ENCODE peak calls at places on chromosomes 2 and 18, in five cellular contexts. C is ovary, V is transverse colon, W is breast epithelium, P is spleen. Q is an unnamed sample. For H3K36me3, the result is how much of the 10 kb centered on the place peaks cover.

GRCh38 chr18:6431659-6432318 is 17.1 kb upstream of the L3MBTL4 start:
- DNase-seq in C (no peak), V (no peak), W (no peak), P (no peak), Q (peak)

GRCh38 chr2:207676827-207677354 is 34.5 kb upstream of the CCNYL1 start:
- DNase-seq in C (no peak), V (no peak), W (no peak), P (no peak), Q (no peak)

GRCh38 chr18:13036622-13037320 is 45.6 kb downstream of the CEP192 start:
- DNase-seq in C (no peak), V (no peak), W (no peak), P (no peak), Q (no peak)

GRCh38 chr2:182447843-182448242 is 21.0 kb upstream of the PDE1A start:
- DNase-seq in C (no peak), V (no peak), W (no peak), P (no peak), Q (no peak)

GRCh38 chr18:76493213-76494107 is 1.6 kb downstream of the ZNF516 start:
- DNase-seq in C (peak), V (no peak), W (no peak), P (no peak), Q (no peak)

GRCh38 chr2:125267683-125268082 is 1242.6 kb downstream of the CNTNAP5 start:
- DNase-seq in C (no peak), V (no peak), W (no peak), P (no peak), Q (no peak)

GRCh38 chr2:196249860-196250259 is 78.5 kb upstream of the STK17B start:
- DNase-seq in C (no peak), V (peak), W (no peak), P (no peak), Q (no peak)

GRCh38 chr2:32095671-32096070 is 32.3 kb downstream of the SPAST start:
- DNase-seq in C (no peak), V (no peak), W (no peak), P (no peak), Q (no peak)

GRCh38 chr2:42089340-42089925 is 41.6 kb downstream of the PKDCC start:
- DNase-seq in C (peak), V (peak), W (no peak), P (peak), Q (peak)

GRCh38 chr18:48709371-48709770 is 170.5 kb downstream of the CTIF start:
- DNase-seq in C (no peak), V (no peak), W (no peak), P (no peak), Q (no peak)

GRCh38 chr2:237920673-237921072 is 46.1 kb upstream of the UBE2F start:
- DNase-seq in C (peak), V (no peak), W (no peak), P (peak), Q (no peak)

GRCh38 chr2:240369725-240370585 is 65.5 kb upstream of the GPC1 start:
- DNase-seq in C (peak), V (peak), W (no peak), P (no peak), Q (no peak)

GRCh38 chr2:182816856-182817255 is 49.6 kb downstream of the FRZB start:
- DNase-seq in C (no peak), V (no peak), W (no peak), P (no peak), Q (no peak)

GRCh38 chr2:60227014-60227413 is 326.4 kb downstream of the BCL11A start:
- DNase-seq in C (no peak), V (no peak), W (no peak), P (no peak), Q (no peak)

GRCh38 chr2:43203373-43203772 is 23.0 kb downstream of the ZFP36L2 start:
- DNase-seq in C (no peak), V (no peak), W (no peak), P (no peak), Q (no peak)

GRCh38 chr18:79678665-79679551 is 695 bp upstream of the CTDP1 start:
- DNase-seq in C (peak), V (peak), W (peak), P (peak), Q (peak)

GRCh38 chr2:44772131-44772530 is 169.4 kb upstream of the SIX3 start:
- DNase-seq in C (no peak), V (no peak), W (no peak), P (no peak), Q (no peak)

GRCh38 chr2:232473467-232473890 is 14.2 kb downstream of the ECEL1 start:
- DNase-seq in C (no peak), V (no peak), W (no peak), P (no peak), Q (no peak)

GRCh38 chr18:24273596-24273995 is 124.0 kb downstream of the OSBPL1A start:
- DNase-seq in C (no peak), V (peak), W (no peak), P (no peak), Q (no peak)

GRCh38 chr2:21103274-21103891 is 20.4 kb upstream of the TDRD15 start:
- DNase-seq in C (no peak), V (no peak), W (no peak), P (no peak), Q (no peak)

GRCh38 chr2:241271641-241272297 is 43.7 kb downstream of the HDLBP start:
- DNase-seq in C (peak), V (peak), W (peak), P (peak), Q (peak)

GRCh38 chr18:37412757-37413156 is 152.8 kb downstream of the CELF4 start:
- DNase-seq in C (no peak), V (no peak), W (no peak), P (no peak), Q (no peak)

GRCh38 chr2:69723791-69724190 is 18.1 kb upstream of the ANXA4 start:
- DNase-seq in C (no peak), V (no peak), W (no peak), P (no peak), Q (no peak)

GRCh38 chr18:6653880-6654279 is 75.6 kb upstream of the ARHGAP28 start:
- DNase-seq in C (no peak), V (no peak), W (no peak), P (no peak), Q (peak)

GRCh38 chr2:206457188-206457634 is 13.9 kb downstream of the ADAM23 start:
- DNase-seq in C (no peak), V (no peak), W (no peak), P (no peak), Q (no peak)

GRCh38 chr18:7568426-7568825 is 1.3 kb downstream of the PTPRM start:
- DNase-seq in C (peak), V (peak), W (no peak), P (peak), Q (peak)

GRCh38 chr2:210128961-210129360 is 42.2 kb downstream of the KANSL1L start:
- DNase-seq in C (no peak), V (peak), W (no peak), P (no peak), Q (peak)

GRCh38 chr18:49591271-49591670 is 29.4 kb downstream of the LIPG start:
- DNase-seq in C (no peak), V (peak), W (no peak), P (no peak), Q (no peak)

GRCh38 chr18:59380706-59381105 is 21.6 kb upstream of the LMAN1 start:
- DNase-seq in C (no peak), V (no peak), W (no peak), P (no peak), Q (no peak)

GRCh38 chr2:85436836-85437487 is 18.4 kb downstream of the SH2D6 start:
- DNase-seq in C (no peak), V (no peak), W (no peak), P (peak), Q (no peak)

GRCh38 chr2:101895039-101895438 is 96.7 kb upstream of the IL1R2 start:
- DNase-seq in C (no peak), V (no peak), W (no peak), P (no peak), Q (no peak)
- H3K36me3 ChIP-seq in C (under half), V (under half), W (under half), P (under half), Q (under half)

GRCh38 chr2:216504376-216504762 is 5.7 kb downstream of the RPL37A start:
- DNase-seq in C (no peak), V (no peak), W (no peak), P (no peak), Q (no peak)
- TF ChIP-seq POLR2A in C (no peak), V (no peak), W (no peak), P (no peak), Q (no peak)

GRCh38 chr2:117968724-117969121 is 45.1 kb downstream of the CCDC93 start:
- DNase-seq in C (no peak), V (no peak), W (no peak), P (no peak), Q (no peak)
- H3K36me3 ChIP-seq in C (under half), V (under half), W (under half), P (under half), Q (under half)

GRCh38 chr2:239308696-239309397 is 92.0 kb downstream of the HDAC4 start:
- DNase-seq in C (peak), V (peak), W (peak), P (peak), Q (peak)
- TF ChIP-seq POLR2A in C (no peak), V (peak), W (no peak), P (no peak), Q (no peak)

DNA sequence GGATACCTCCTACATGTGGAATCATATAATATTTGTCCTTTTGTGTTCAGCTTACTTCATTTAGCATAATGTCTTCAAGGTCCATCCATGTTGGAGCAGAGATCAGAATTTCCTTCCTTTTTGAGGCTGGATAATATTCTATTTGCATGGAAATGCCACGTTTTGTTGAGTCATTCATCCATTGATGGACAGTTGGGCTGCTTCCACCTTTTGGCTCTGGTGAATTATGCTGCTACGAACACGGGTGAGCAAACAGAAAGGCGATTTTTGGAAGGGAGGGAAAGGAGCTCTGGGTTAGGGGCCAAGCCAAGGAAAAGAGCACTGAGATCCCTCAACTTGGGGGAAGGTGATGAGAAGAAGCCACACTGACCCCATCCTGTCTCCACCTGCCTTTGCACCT is 260.5 kb downstream of the TNS1 start:
- DNase-seq in C (no peak), V (no peak), W (no peak), P (no peak), Q (no peak)
- H3K36me3 ChIP-seq in C (under half), V (under half), W (under half), P (under half), Q (under half)

GRCh38 chr2:102143450-102143985 is 972 bp downstream of the IL1R1 start:
- DNase-seq in C (peak), V (no peak), W (no peak), P (no peak), Q (no peak)
- TF ChIP-seq POLR2A in C (no peak), V (no peak), W (no peak), P (no peak), Q (peak)

DNA sequence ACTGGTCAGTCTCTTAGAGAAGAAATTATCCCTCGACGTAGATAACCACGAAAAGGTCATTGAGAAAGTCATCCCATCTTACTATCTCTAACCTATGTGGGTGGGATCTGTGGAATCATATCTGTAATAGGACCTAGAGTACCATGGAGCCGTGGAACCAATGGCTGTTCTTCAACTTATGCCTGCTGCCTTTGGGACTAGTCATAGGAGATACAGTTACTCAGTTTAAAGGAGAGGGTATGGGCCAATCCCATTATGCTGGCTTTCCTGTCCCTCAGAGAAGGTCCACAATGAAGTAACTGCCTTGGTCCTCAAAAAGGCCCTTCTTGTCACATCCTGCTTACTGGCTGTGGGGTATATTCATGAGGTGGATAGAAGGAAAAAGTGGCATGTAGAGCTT is 77.5 kb downstream of the FEZ2 start:
- DNase-seq in C (no peak), V (no peak), W (no peak), P (no peak), Q (no peak)
- H3K36me3 ChIP-seq in C (under half), V (under half), W (under half), P (half or more), Q (under half)

Q was measured in right lobe of liver.